ENCODE peak calls at places on chromosome 5, in ten cellular contexts. P, T, S, I, R, W, B, Y, K and N are unnamed samples.

GRCh38 chr5:2124434-2124833 is 241.7 kb upstream of the IRX4 start:
- DNase-seq in T (no peak), R (no peak), Y (no peak), P (no peak), B (no peak), K (no peak), S (no peak), I (no peak), W (no peak), N (no peak)

GRCh38 chr5:42740920-42741319 is 15.7 kb upstream of the CCDC152 start:
- DNase-seq in T (no peak), Y (no peak), K (no peak), S (no peak), P (no peak), R (no peak), W (no peak), I (no peak), B (no peak), N (no peak)

GRCh38 chr5:150488519-150489357 is 19.2 kb upstream of the NDST1 start:
- DNase-seq in W (no peak), I (no peak), B (no peak), T (peak), P (no peak), Y (no peak), S (no peak), K (peak), R (no peak), N (no peak)

GRCh38 chr5:54807421-54807820 is 178.0 kb downstream of the ESM1 start:
- DNase-seq in Y (no peak), R (peak), W (no peak), P (peak), B (no peak), T (no peak), K (peak), S (no peak), I (no peak), N (no peak)

GRCh38 chr5:150457112-150457511 is 7.6 kb upstream of the RPS14 start:
- DNase-seq in Y (no peak), B (no peak), S (no peak), I (no peak), K (no peak), W (no peak), R (no peak), P (no peak), T (no peak), N (no peak)

GRCh38 chr5:96433066-96433447 is at the start of gene PCSK1:
- DNase-seq in B (no peak), W (no peak), T (no peak), Y (no peak), I (peak), K (no peak), S (no peak), P (no peak), R (no peak), N (no peak)

GRCh38 chr5:158127536-158127935 is 268.6 kb upstream of the CLINT1 start:
- DNase-seq in I (no peak), B (no peak), S (no peak), P (no peak), T (no peak), W (no peak), Y (no peak), R (no peak), K (no peak), N (no peak)

GRCh38 chr5:3000631-3001030 is 249.2 kb upstream of the IRX2 start:
- DNase-seq in R (no peak), P (no peak), B (no peak), S (no peak), T (no peak), Y (no peak), W (no peak), I (no peak), K (no peak), N (no peak)

GRCh38 chr5:161311965-161312364 is 234.6 kb downstream of the GABRB2 start:
- DNase-seq in P (no peak), K (no peak), Y (no peak), T (no peak), R (no peak), I (peak), W (no peak), S (no peak), B (no peak), N (no peak)

GRCh38 chr5:69517763-69518212 is 25.2 kb downstream of the OCLN start:
- DNase-seq in P (no peak), T (no peak), S (no peak), K (no peak), R (peak), B (no peak), I (peak), W (no peak), Y (no peak), N (no peak)

GRCh38 chr5:54663876-54664275 is 146.3 kb downstream of the SNX18 start:
- DNase-seq in Y (no peak), K (peak), I (no peak), W (no peak), T (peak), P (no peak), S (peak), B (no peak), R (no peak), N (no peak)

GRCh38 chr5:171495122-171495700 is 75.8 kb downstream of the FGF18 start:
- DNase-seq in B (no peak), P (no peak), I (no peak), Y (no peak), W (no peak), S (no peak), T (no peak), R (no peak), K (no peak), N (no peak)

GRCh38 chr5:140806834-140807775 is at the start of gene PCDHA4:
- DNase-seq in T (peak), Y (no peak), B (no peak), W (no peak), R (peak), K (peak), P (no peak), I (no peak), S (no peak), N (no peak)

GRCh38 chr5:113682497-113683136 is 169.1 kb downstream of the YTHDC2 start:
- DNase-seq in I (no peak), P (peak), T (no peak), Y (no peak), R (no peak), S (no peak), B (no peak), W (no peak), K (no peak), N (no peak)

GRCh38 chr5:111737716-111738115 is 19.3 kb downstream of the NREP start:
- DNase-seq in W (no peak), P (no peak), K (no peak), R (no peak), T (no peak), S (no peak), B (no peak), I (no peak), Y (no peak), N (no peak)

GRCh38 chr5:112696786-112697185 is 40.9 kb upstream of the APC start:
- DNase-seq in S (no peak), B (no peak), P (no peak), T (no peak), W (no peak), R (no peak), K (no peak), I (no peak), Y (no peak), N (no peak)

GRCh38 chr5:1285141-1285540 is 9.7 kb downstream of the TERT start:
- DNase-seq in T (no peak), W (no peak), R (no peak), S (no peak), P (no peak), Y (no peak), K (no peak), B (no peak), I (no peak), N (no peak)

GRCh38 chr5:76402880-76403712 is at the start of gene IQGAP2:
- DNase-seq in W (peak), S (no peak), K (peak), P (no peak), T (peak), R (peak), Y (peak), I (no peak), B (peak), N (peak)